ENCODE peak calls at places on chromosomes 12 and 14, in eight cellular contexts. K, N, G, A, F, T, Z and J are unnamed samples.

GRCh38 chr12:92551853-92552397 is 150.9 kb upstream of the PLEKHG7 start:
- DNase-seq in G (peak), F (no peak), T (no peak), A (peak), K (peak), Z (no peak), N (no peak), J (peak)

GRCh38 chr12:124655317-124656213 is 88.2 kb upstream of the NCOR2 start:
- DNase-seq in F (peak), K (no peak), A (peak), Z (peak), N (peak), T (no peak), G (no peak), J (no peak)

GRCh38 chr12:24931666-24932405 is 17.1 kb downstream of the BCAT1 start:
- DNase-seq in T (no peak), G (peak), N (no peak), A (no peak), Z (peak), K (no peak), F (no peak), J (peak)

GRCh38 chr12:24759155-24759554 is 189.7 kb downstream of the BCAT1 start:
- DNase-seq in N (no peak), F (no peak), A (peak), K (no peak), Z (peak), G (peak), T (no peak), J (no peak)

GRCh38 chr14:75301666-75302325 is 23.2 kb downstream of the FOS start:
- DNase-seq in T (peak), N (peak), Z (no peak), G (no peak), K (no peak), F (no peak), A (peak), J (peak)

GRCh38 chr14:56797003-56797568 is 13.2 kb downstream of the OTX2 start:
- DNase-seq in A (no peak), Z (no peak), K (no peak), N (no peak), T (no peak), G (no peak), F (no peak), J (no peak)

GRCh38 chr12:3563966-3564365 is 73.0 kb downstream of the PRMT8 start:
- DNase-seq in Z (no peak), A (no peak), N (no peak), F (no peak), G (no peak), T (no peak), K (no peak), J (no peak)

GRCh38 chr14:95044463-95045254 is 112.7 kb downstream of the DICER1 start:
- DNase-seq in G (no peak), A (no peak), T (no peak), F (no peak), Z (no peak), K (no peak), N (no peak), J (no peak)

GRCh38 chr12:1912580-1913376 is 5.7 kb downstream of the CACNA2D4 start:
- DNase-seq in N (peak), F (peak), A (peak), T (no peak), K (no peak), Z (peak), G (no peak), J (peak)

DNA sequence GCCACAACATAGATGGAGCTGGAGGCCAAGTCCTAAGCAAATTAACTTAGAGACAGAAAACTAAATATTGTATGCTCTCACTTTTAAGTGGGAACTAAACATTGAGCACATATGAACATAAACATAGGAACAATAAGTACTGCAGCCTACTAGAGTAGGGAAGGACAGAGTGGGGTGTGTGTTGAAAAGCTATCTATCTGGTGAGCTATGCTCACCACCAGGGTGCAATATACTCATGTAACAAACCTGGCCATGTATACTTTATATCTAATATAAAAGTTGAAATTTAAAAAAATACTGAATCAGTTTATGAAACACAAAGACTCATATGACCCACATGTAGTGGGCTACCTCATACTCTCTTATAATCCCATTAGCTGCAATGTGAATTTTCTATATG is 1305.0 kb downstream of the LRFN5 start:
- DNase-seq in K (no peak), Z (no peak), T (no peak), N (no peak), G (no peak), A (peak), F (no peak), J (no peak)
- TF ChIP-seq CTCF in K (no peak), Z (peak), T (no peak), N (no peak), G (no peak), A (no peak), F (no peak), J (no peak)

GRCh38 chr14:68775614-68776126 is 17.2 kb downstream of the ZFP36L1 start:
- DNase-seq in F (no peak), N (peak), A (no peak), Z (no peak), K (no peak), T (no peak), G (no peak), J (no peak)
- TF ChIP-seq CTCF in F (no peak), N (no peak), A (no peak), Z (no peak), K (peak), T (no peak), G (no peak), J (no peak)

GRCh38 chr14:88727057-88727456 is 65.7 kb downstream of the EML5 start:
- DNase-seq in N (no peak), Z (no peak), G (no peak), F (no peak), T (no peak), K (no peak), A (no peak), J (no peak)

DNA sequence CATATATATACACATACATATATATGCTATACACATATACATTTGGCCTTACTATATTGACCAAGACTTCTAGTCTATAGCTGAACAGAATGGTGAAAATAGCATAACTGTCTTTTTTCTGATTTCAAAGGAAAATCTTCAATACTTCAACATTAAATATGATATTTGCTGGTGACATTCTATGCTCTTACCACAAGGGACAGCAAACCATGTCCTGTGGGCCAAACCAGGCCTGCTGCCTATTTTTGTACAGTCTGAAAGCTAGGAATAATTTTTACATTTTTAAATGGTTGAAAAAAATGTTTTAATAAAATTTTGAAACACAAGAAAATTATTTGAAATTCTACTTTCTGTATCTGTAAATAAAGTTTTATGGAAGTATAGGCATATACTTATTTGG is 63.6 kb downstream of the EML5 start:
- DNase-seq in N (no peak), K (no peak), Z (peak), A (peak), T (no peak), F (no peak), G (no peak), J (no peak)
- TF ChIP-seq CTCF in N (no peak), K (no peak), Z (peak), A (peak), T (no peak), F (no peak), G (peak), J (no peak)

GRCh38 chr12:13079440-13079906 is 24.0 kb downstream of the GSG1 start:
- DNase-seq in F (no peak), G (no peak), K (no peak), A (no peak), T (no peak), Z (no peak), N (no peak), J (no peak)
- TF ChIP-seq CTCF in F (no peak), G (no peak), K (no peak), A (no peak), T (no peak), Z (no peak), N (no peak), J (no peak)

GRCh38 chr14:100709956-100710284 is 16.8 kb upstream of the DLK1 start:
- DNase-seq in Z (no peak), F (no peak), K (no peak), N (no peak), T (no peak), G (no peak), A (no peak), J (no peak)
- TF ChIP-seq CTCF in Z (no peak), F (no peak), K (no peak), N (no peak), T (no peak), G (no peak), A (no peak), J (no peak)

DNA sequence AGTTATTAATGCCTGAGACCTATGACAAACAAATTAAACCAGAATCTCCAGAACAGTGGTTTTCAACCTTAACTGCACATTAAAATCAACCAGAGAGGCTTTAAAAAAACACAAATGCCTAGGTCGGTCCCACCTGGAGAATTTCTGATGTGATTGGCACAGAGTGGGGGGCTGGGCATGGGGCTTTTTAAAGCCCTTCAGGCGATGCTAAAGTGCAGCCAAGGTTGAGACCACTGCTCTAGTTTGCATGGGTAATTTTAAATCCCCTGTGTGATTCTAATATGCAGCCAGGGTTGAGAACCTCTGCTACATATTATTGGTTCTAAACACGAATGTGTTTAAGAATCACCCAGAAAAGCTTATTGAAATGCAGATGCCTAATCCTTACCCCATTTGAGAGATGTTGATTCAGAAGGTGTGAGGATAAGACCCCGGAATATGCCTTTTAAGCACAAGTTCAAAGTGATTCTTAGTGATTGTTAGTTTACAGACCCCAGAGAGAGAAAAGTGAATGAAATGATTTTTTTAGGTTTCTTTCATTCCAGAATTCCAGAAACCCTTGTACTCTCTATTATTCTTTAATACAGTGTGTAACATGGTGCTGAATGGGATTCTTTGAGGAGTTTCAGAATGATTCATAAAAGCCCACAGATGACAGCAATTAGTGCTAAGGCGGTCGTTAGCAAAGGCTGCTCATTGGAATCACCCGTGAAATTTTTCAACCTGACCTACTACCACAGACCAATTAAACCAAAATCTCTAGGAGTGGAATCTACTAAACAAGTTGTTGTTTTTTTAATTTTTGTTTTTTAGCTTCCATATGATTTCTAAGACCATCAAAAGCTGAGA is 44.9 kb downstream of the LIN7A start:
- DNase-seq in A (peak), Z (no peak), F (no peak), T (no peak), N (no peak), K (no peak), G (no peak), J (peak)
- TF ChIP-seq CTCF in A (no peak), Z (no peak), F (no peak), T (no peak), N (no peak), K (no peak), G (no peak), J (no peak)